ENCODE peak calls at places on chromosomes 12 and 14, in eight cellular contexts. G, S, H, L, D, R, K and P are unnamed samples.

GRCh38 chr12:29145372-29146170 is 3.5 kb upstream of the FAR2 start:
- DNase-seq in L (no peak), D (no peak), S (no peak), R (no peak), H (no peak), G (no peak), K (peak; percentile 63), P (no peak)

GRCh38 chr12:73935817-73936216 is 601.8 kb upstream of the ATXN7L3B start:
- DNase-seq in R (no peak), G (no peak), L (no peak), H (no peak), D (no peak), K (peak; percentile 25), S (peak; percentile 2), P (no peak)

GRCh38 chr14:69716483-69717187 is 50.3 kb upstream of the SRSF5 start:
- DNase-seq in H (no peak), K (no peak), L (no peak), R (no peak), S (peak; percentile 97), G (peak; percentile 62), D (no peak), P (peak; percentile 63)

GRCh38 chr12:65673732-65674131 is 150.6 kb upstream of the HMGA2 start:
- DNase-seq in L (no peak), D (no peak), H (no peak), G (no peak), S (no peak), R (no peak), K (no peak), P (no peak)

GRCh38 chr12:75961878-75962277 is 69.7 kb downstream of the PHLDA1 start:
- DNase-seq in R (no peak), K (no peak), D (no peak), L (no peak), H (no peak), S (no peak), G (no peak), P (no peak)

GRCh38 chr14:21263284-21264024 is 5.8 kb downstream of the HNRNPC start:
- DNase-seq in S (no peak), H (no peak), L (no peak), K (no peak), G (no peak), D (no peak), R (no peak), P (no peak)

GRCh38 chr12:52879394-52880351 is 25.2 kb downstream of the KRT8 start:
- DNase-seq in S (peak; percentile 79), G (peak; percentile 88), L (peak; percentile 85), D (peak; percentile 88), H (peak; percentile 87), K (peak; percentile 96), R (peak; percentile 46), P (peak; percentile 79)

GRCh38 chr12:107129315-107129930 is 36.1 kb upstream of the CRY1 start:
- DNase-seq in D (no peak), L (no peak), G (no peak), H (no peak), S (no peak), R (no peak), K (no peak), P (no peak)

GRCh38 chr14:51211149-51211548 is 28.9 kb upstream of the TMX1 start:
- DNase-seq in H (no peak), D (no peak), R (no peak), G (no peak), K (no peak), L (peak; percentile 74), S (no peak), P (peak; percentile 23)

GRCh38 chr12:1844223-1844622 is 23.9 kb downstream of the LRTM2 start:
- DNase-seq in G (no peak), L (no peak), H (no peak), R (peak; percentile 6), D (no peak), K (no peak), S (no peak), P (no peak)

GRCh38 chr12:56683-57346 is 9.8 kb upstream of the IQSEC3 start:
- DNase-seq in L (no peak), H (no peak), K (peak; percentile 37), G (no peak), S (peak; percentile 27), D (no peak), R (no peak), P (no peak)

GRCh38 chr14:74891870-74892269 is 10.2 kb downstream of the DLST start:
- DNase-seq in L (no peak), H (no peak), D (no peak), S (no peak), G (no peak), R (no peak), K (no peak), P (peak; percentile 15)

GRCh38 chr14:80973918-80974317 is 18.5 kb downstream of the TSHR start:
- DNase-seq in L (no peak), G (no peak), D (no peak), K (no peak), H (no peak), S (no peak), R (no peak), P (peak; percentile 13)

GRCh38 chr14:48398675-48399282 is 723.4 kb upstream of the MDGA2 start:
- DNase-seq in R (no peak), K (peak; percentile 66), L (no peak), G (no peak), D (peak; percentile 16), H (no peak), S (peak; percentile 19), P (no peak)

GRCh38 chr14:69291891-69292586 is 32.1 kb downstream of the GALNT16 start:
- DNase-seq in R (no peak), L (no peak), H (no peak), S (no peak), D (no peak), K (no peak), G (no peak), P (peak; percentile 55)

GRCh38 chr12:109770104-109770860 is 56.7 kb downstream of the FAM222A start:
- DNase-seq in H (no peak), L (no peak), R (no peak), D (peak; percentile 27), K (no peak), G (peak; percentile 31), S (no peak), P (no peak)

GRCh38 chr12:106903241-106903950 is 52.3 kb upstream of the TMEM263 start:
- DNase-seq in H (peak; percentile 79), D (peak; percentile 87), S (peak; percentile 59), G (peak; percentile 89), R (peak; percentile 69), K (peak; percentile 93), L (peak; percentile 93), P (peak; percentile 76)

GRCh38 chr14:74463697-74464096 is 29.4 kb downstream of the NPC2 start:
- DNase-seq in R (no peak), D (no peak), H (no peak), K (no peak), G (no peak), L (no peak), S (no peak), P (no peak)

GRCh38 chr12:57889541-57889989 is 43.0 kb upstream of the CTDSP2 start:
- DNase-seq in G (peak; percentile 68), H (peak; percentile 87), D (no peak), L (peak; percentile 38), R (peak; percentile 67), K (peak; percentile 34), S (no peak), P (peak; percentile 62)

GRCh38 chr14:96637521-96637920 is 135.3 kb downstream of the PAPOLA start:
- DNase-seq in D (peak; percentile 0), R (no peak), G (no peak), L (no peak), S (no peak), H (no peak), K (no peak), P (no peak)

GRCh38 chr14:33914676-33915516 is 36.0 kb downstream of the EGLN3 start:
- DNase-seq in G (no peak), R (no peak), K (no peak), L (no peak), S (peak; percentile 68), H (no peak), D (no peak), P (peak; percentile 56)

GRCh38 chr12:69595689-69596088 is 10.4 kb downstream of the CCT2 start:
- DNase-seq in H (no peak), K (no peak), D (no peak), R (no peak), S (no peak), L (no peak), G (no peak), P (no peak)

GRCh38 chr12:69598174-69598753 is 12.4 kb downstream of the LRRC10 start:
- DNase-seq in H (no peak), K (no peak), R (no peak), G (no peak), L (no peak), D (no peak), S (no peak), P (no peak)

GRCh38 chr12:69601962-69602685 is 8.6 kb downstream of the LRRC10 start:
- DNase-seq in D (no peak), H (no peak), R (no peak), S (no peak), G (no peak), K (no peak), L (no peak), P (no peak)

GRCh38 chr12:69602954-69603353 is 7.8 kb downstream of the LRRC10 start:
- DNase-seq in S (no peak), H (no peak), G (no peak), R (no peak), K (no peak), D (no peak), L (no peak), P (no peak)

GRCh38 chr12:69600804-69601203 is 9.9 kb downstream of the LRRC10 start:
- DNase-seq in L (no peak), S (no peak), G (no peak), H (no peak), D (no peak), R (no peak), K (no peak), P (no peak)
- H3K36me3 ChIP-seq in L (no peaks in the 10 kb centered on the region), S (peaks cover 45% of the 10 kb centered on the region), G (peaks cover 4% of the 10 kb centered on the region), H (peaks cover 79% of the 10 kb centered on the region), D (peaks cover 68% of the 10 kb centered on the region), R (no peaks in the 10 kb centered on the region), K (peaks cover 58% of the 10 kb centered on the region), P (peaks cover 74% of the 10 kb centered on the region)

DNA sequence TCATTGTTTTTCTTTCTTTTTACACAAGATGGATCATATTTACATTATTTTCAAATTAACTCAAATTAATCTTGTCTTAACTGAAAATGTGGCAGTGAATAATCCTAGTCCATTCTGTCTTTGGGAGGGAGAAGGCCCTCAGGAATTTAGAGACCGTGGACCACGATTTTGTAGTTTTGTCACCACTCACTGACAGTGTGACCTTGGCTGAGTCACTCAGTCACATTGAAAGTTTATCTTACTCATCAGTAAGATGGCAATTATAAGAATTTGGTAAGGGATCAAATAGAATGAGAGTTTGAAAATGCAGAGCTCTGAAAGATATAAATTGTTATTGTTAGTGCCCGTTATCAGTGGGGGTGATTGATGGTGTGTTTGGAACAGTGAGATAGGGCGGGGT is 16.4 kb downstream of the FOXJ2 start:
- DNase-seq in D (no peak), L (no peak), S (no peak), K (no peak), G (no peak), R (no peak), H (no peak), P (no peak)
- H3K27me3 ChIP-seq in D (no peaks in the 10 kb centered on the region), L (no peaks in the 10 kb centered on the region), S (no peaks in the 10 kb centered on the region), K (no peaks in the 10 kb centered on the region), G (no peaks in the 10 kb centered on the region), R (no peaks in the 10 kb centered on the region), H (no peaks in the 10 kb centered on the region), P (no peaks in the 10 kb centered on the region)

GRCh38 chr12:66829660-66830325 is 150.9 kb upstream of the GRIP1 start:
- DNase-seq in G (no peak), S (peak; percentile 73), K (no peak), L (no peak), R (no peak), D (no peak), H (no peak), P (no peak)
- H3K36me3 ChIP-seq in G (no peaks in the 10 kb centered on the region), S (no peaks in the 10 kb centered on the region), K (no peaks in the 10 kb centered on the region), L (no peaks in the 10 kb centered on the region), R (no peaks in the 10 kb centered on the region), D (no peaks in the 10 kb centered on the region), H (no peaks in the 10 kb centered on the region), P (no peaks in the 10 kb centered on the region)

GRCh38 chr12:6778212-6778570 is 5.9 kb downstream of the LAG3 start:
- DNase-seq in R (no peak), D (no peak), K (peak; percentile 57), G (no peak), H (no peak), S (no peak), L (peak; percentile 36), P (peak; percentile 20)
- H3K27me3 ChIP-seq in R (no peaks in the 10 kb centered on the region), D (no peaks in the 10 kb centered on the region), K (peaks cover 10% of the 10 kb centered on the region), G (no peaks in the 10 kb centered on the region), H (peaks cover 11% of the 10 kb centered on the region), S (no peaks in the 10 kb centered on the region), L (no peaks in the 10 kb centered on the region), P (no peaks in the 10 kb centered on the region)